ENCODE peak calls at places on chromosomes 1 and 21, in nine cellular contexts. Y is upper lobe of left lung, P is spleen, T is GM23338, Q is SK-N-SH, A is sigmoid colon, U is H1, I is esophagus muscularis mucosa, J is endothelial cell of umbilical vein. Z is an unnamed sample.

GRCh38 chr1:23923592-23924495 is 10.7 kb upstream of the CNR2 start:
- DNase-seq in Y (no peak), P (no peak), T (no peak), Q (no peak), A (no peak), U (no peak), I (no peak), J (no peak), Z (no peak)

GRCh38 chr1:234214129-234214910 is 158.9 kb upstream of the COA6 start:
- DNase-seq in Y (peak; percentile 64), P (peak; percentile 85), T (peak; percentile 74), Q (peak; percentile 87), A (peak; percentile 74), U (no peak), I (peak; percentile 91), J (no peak), Z (peak; percentile 59)

GRCh38 chr1:27137544-27138075 is 17.3 kb downstream of the SLC9A1 start:
- DNase-seq in Y (peak; percentile 77), P (peak; percentile 88), T (no peak), Q (peak; percentile 73), A (no peak), U (no peak), I (no peak), J (no peak), Z (peak; percentile 74)

GRCh38 chr1:201933840-201934430 is 12.4 kb downstream of the LMOD1 start:
- DNase-seq in Y (no peak), P (no peak), T (no peak), Q (no peak), A (no peak), U (no peak), I (no peak), J (no peak), Z (no peak)

GRCh38 chr1:151326619-151327222 is 495 bp downstream of the PI4KB start:
- DNase-seq in Y (peak; percentile 68), P (no peak), T (peak; percentile 71), Q (peak; percentile 69), A (peak; percentile 76), U (no peak), I (no peak), J (peak; percentile 51), Z (no peak)

GRCh38 chr1:89271616-89272015 is 1.0 kb downstream of the GBP5 start:
- DNase-seq in Y (no peak), P (no peak), T (no peak), Q (no peak), A (no peak), U (no peak), I (no peak), J (no peak), Z (no peak)

GRCh38 chr1:148264374-148265276 is 112.5 kb upstream of the NBPF11 start:
- DNase-seq in Y (peak; percentile 25), P (no peak), T (peak; percentile 95), Q (no peak), A (no peak), U (peak; percentile 95), I (no peak), J (peak; percentile 40), Z (no peak)

GRCh38 chr1:163071381-163072255 is 2.5 kb downstream of the RGS4 start:
- DNase-seq in Y (peak; percentile 33), P (no peak), T (peak; percentile 82), Q (peak; percentile 44), A (peak; percentile 79), U (peak; percentile 3), I (no peak), J (peak; percentile 88), Z (no peak)

GRCh38 chr21:28675265-28676041 is 317.2 kb downstream of the LTN1 start:
- DNase-seq in Y (no peak), P (no peak), T (no peak), Q (no peak), A (no peak), U (no peak), I (no peak), J (peak; percentile 18), Z (no peak)

GRCh38 chr21:44792653-44793052 is 9.0 kb downstream of the UBE2G2 start:
- DNase-seq in Y (peak; percentile 70), P (no peak), T (no peak), Q (no peak), A (no peak), U (no peak), I (no peak), J (no peak), Z (no peak)

GRCh38 chr21:44789880-44790279 is 11.7 kb downstream of the UBE2G2 start:
- DNase-seq in Y (no peak), P (no peak), T (no peak), Q (no peak), A (no peak), U (no peak), I (no peak), J (no peak), Z (no peak)

GRCh38 chr21:44791993-44792392 is 9.6 kb downstream of the UBE2G2 start:
- DNase-seq in Y (no peak), P (no peak), T (no peak), Q (no peak), A (no peak), U (no peak), I (no peak), J (no peak), Z (no peak)

GRCh38 chr21:44790401-44790800 is 11.2 kb downstream of the UBE2G2 start:
- DNase-seq in Y (no peak), P (no peak), T (no peak), Q (no peak), A (no peak), U (no peak), I (no peak), J (no peak), Z (no peak)

GRCh38 chr21:44791246-44791645 is 10.4 kb downstream of the UBE2G2 start:
- DNase-seq in Y (no peak), P (no peak), T (no peak), Q (no peak), A (no peak), U (no peak), I (no peak), J (no peak), Z (no peak)
- TF ChIP-seq CTCF in Y (no peak), P (no peak), T (no peak), Q (no peak), A (no peak), U (no peak), I (no peak), J (no peak), Z (no peak)

GRCh38 chr21:40531016-40531415 is 315.9 kb downstream of the DSCAM start:
- DNase-seq in Y (no peak), P (no peak), T (no peak), Q (no peak), A (no peak), U (no peak), I (no peak), J (no peak), Z (no peak)

GRCh38 chr21:40534886-40535285 is 312.1 kb downstream of the DSCAM start:
- DNase-seq in Y (no peak), P (no peak), T (no peak), Q (no peak), A (no peak), U (no peak), I (no peak), J (no peak), Z (no peak)

DNA sequence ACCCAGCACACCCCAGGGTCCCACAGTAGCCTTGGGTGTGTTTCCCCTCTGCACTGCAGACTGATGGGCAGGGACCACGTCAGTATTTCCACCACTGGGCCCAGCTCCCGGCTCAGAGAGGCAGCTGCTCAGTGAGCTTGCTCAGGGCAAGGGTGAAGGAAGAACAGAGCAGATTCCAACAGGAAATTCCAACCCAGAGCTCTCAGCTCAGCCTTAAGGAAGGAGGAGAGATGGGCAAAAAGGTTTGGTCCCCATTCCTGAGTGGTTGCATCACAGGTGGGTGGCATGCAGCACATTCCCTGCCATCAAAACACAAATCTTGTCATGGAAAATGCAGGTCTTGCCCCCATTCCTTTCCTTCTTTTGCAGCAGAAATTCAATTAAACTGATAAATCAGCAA is 315.5 kb downstream of the DSCAM start:
- DNase-seq in Y (no peak), P (no peak), T (peak; percentile 2), Q (no peak), A (no peak), U (no peak), I (no peak), J (no peak), Z (no peak)
- H3K36me3 ChIP-seq in Y (no peaks in the 10 kb centered on the region), P (no peaks in the 10 kb centered on the region), T (peaks cover 3% of the 10 kb centered on the region), Q (no peaks in the 10 kb centered on the region), A (no peaks in the 10 kb centered on the region), U (no peaks in the 10 kb centered on the region), I (no peaks in the 10 kb centered on the region), J (no peaks in the 10 kb centered on the region), Z (no peaks in the 10 kb centered on the region)

DNA sequence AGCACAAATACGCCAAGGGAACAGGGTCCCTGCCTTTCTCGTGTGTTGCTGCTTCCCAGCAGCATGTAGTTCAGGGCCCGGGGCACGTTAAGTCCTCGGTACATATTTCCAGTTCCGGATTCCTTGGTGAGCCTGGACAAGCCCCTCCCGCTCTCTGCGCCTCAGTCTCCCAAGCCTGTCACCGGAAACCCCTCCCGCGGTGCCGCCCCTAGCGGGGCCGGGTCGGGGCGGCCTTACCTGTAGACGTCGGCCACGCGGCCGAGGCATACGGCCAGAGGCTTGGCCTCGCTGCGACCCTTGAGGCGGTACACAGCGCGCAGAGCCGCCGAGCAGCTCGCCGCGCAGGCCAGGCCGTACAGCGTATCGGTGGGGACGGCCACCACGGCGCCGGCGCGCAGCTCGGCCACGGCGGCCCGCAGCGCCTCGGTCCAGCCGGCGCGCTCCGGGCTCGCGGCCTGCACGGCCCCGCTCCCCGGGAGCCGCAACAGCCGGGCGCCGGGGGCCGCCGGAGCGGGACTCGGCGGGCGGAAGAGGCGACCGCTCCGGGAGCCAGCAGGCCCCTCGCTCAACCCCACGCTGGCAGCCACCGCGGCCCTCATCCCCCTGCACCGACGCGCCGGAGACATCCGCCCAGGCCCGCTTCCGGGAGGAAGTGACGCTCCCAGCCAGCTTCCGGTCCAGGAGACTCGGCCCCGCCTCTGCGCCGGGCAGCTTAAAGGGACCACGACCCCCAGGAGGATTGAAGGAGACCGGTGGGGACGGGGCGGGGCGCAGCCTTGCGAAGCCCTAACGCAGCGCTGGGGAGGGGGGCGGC is at the start of the genes C1orf122 and YRDC:
- DNase-seq in Y (peak; percentile 94), P (peak; percentile 98), T (peak; percentile 98), Q (peak; percentile 98), A (peak; percentile 97), U (peak; percentile 76), I (peak; percentile 98), J (peak; percentile 93), Z (peak; percentile 94)
- TF ChIP-seq POLR2AphosphoS5 in Y (peak; percentile 95), P (peak; percentile 98), T (peak; percentile 86), Q (peak; percentile 54), A (peak; percentile 94), U (peak; percentile 70), I (peak; percentile 94), J (peak; percentile 44), Z (peak; percentile 90)

DNA sequence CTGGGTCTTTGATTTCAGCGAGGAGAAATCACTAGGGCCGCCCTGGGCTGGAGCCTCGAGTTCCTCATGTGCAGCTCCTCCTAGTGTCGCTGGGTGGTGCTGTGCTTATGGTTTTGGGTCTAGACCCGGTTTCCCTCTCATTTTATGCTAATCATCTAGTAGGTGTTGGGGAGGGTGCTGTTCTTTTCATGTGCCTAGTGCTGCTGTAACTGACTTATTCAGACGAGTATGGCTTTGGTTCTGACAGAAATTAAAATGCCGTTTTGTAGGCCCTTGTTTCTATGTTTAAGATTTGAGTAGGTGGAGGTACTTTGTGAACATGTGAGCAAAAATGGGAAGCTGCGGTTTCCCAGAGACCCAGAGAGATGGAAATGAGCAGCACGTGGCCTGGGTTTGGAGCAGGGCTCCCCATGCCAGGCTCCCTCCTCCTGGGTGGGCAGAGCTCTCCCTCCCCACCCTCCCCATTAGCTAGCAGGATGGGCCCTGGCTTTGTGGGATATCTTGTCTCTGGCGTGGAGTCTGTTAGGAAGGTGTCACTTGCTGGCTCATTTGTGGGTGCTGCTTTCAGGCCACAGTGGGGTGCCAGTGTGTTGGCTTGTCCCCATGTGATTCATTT is 74.0 kb upstream of the GPR88 start:
- DNase-seq in Y (peak; percentile 73), P (peak; percentile 88), T (peak; percentile 91), Q (peak; percentile 54), A (peak; percentile 82), U (no peak), I (no peak), J (peak; percentile 48), Z (no peak)
- TF ChIP-seq CTCF in Y (peak; percentile 59), P (peak; percentile 82), T (peak; percentile 86), Q (peak; percentile 85), A (peak; percentile 53), U (peak; percentile 82), I (peak; percentile 52), J (peak; percentile 80), Z (peak; percentile 71)